ENCODE peak calls at places on chromosome 20, in five cellular contexts. F is H7, R is HEK293T, L is Kasumi-1, U is NCI-H2081 treated with DMSO at 0.1 percent for 48 hours. I is an unnamed sample.
A peak's percentile ranks its signal among the peaks of the same experiment; 100 is the strongest.

GRCh38 chr20:19205999-19206398 is 6.4 kb upstream of the SLC24A3 start:
- DNase-seq in L (peak; percentile 41), F (peak; percentile 81), U (no peak), R (peak; percentile 57), I (no peak)

GRCh38 chr20:62030834-62031434 is 34.7 kb downstream of the TAF4 start:
- DNase-seq in R (no peak), L (no peak), U (no peak), F (no peak), I (no peak)

GRCh38 chr20:62476074-62476838 is 461 bp upstream of the GATA5 start:
- DNase-seq in R (peak; percentile 34), F (no peak), L (no peak), U (no peak), I (no peak)

GRCh38 chr20:50711113-50711825 is 19.9 kb upstream of the RIPOR3 start:
- DNase-seq in L (no peak), R (no peak), F (no peak), U (no peak), I (no peak)

GRCh38 chr20:51554538-51555165 is 12.1 kb upstream of the NFATC2 start:
- DNase-seq in U (no peak), L (no peak), R (no peak), F (no peak), I (no peak)

GRCh38 chr20:12153616-12154015 is 235.9 kb downstream of the BTBD3 start:
- DNase-seq in R (no peak), F (no peak), U (no peak), L (no peak), I (no peak)

GRCh38 chr20:38350879-38351775 is 4.8 kb downstream of the LBP start:
- DNase-seq in U (no peak), F (no peak), R (no peak), L (no peak), I (no peak)

GRCh38 chr20:14288341-14289330 is 48.8 kb downstream of the FLRT3 start:
- DNase-seq in F (no peak), R (no peak), L (no peak), U (no peak), I (peak; percentile 65)

GRCh38 chr20:53480913-53481312 is 112.7 kb downstream of the ZNF217 start:
- DNase-seq in R (no peak), U (no peak), F (no peak), L (no peak), I (no peak)

GRCh38 chr20:57397693-57398108 is 6.5 kb downstream of the RBM38 start:
- DNase-seq in U (no peak), F (no peak), R (no peak), L (peak; percentile 22), I (no peak)

GRCh38 chr20:53608456-53609413 is 15.1 kb upstream of the ZNF217 start:
- DNase-seq in U (no peak), L (no peak), R (no peak), F (peak; percentile 57), I (no peak)

GRCh38 chr20:36299459-36299858 is 6.7 kb upstream of the DLGAP4 start:
- DNase-seq in F (no peak), U (no peak), R (no peak), L (no peak), I (no peak)

GRCh38 chr20:986733-987355 is 15.3 kb downstream of the RSPO4 start:
- DNase-seq in L (peak; percentile 7), U (no peak), R (no peak), F (no peak), I (no peak)

GRCh38 chr20:62634330-62634967 is 7.9 kb upstream of the SLCO4A1 start:
- DNase-seq in U (no peak), F (peak; percentile 65), R (no peak), L (no peak), I (no peak)

GRCh38 chr20:14963262-14963663 is 625.9 kb upstream of the FLRT3 start:
- DNase-seq in U (no peak), F (no peak), L (no peak), R (no peak), I (no peak)

GRCh38 chr20:52179331-52180166 is 12.0 kb downstream of the ZFP64 start:
- DNase-seq in L (no peak), R (no peak), F (no peak), U (no peak), I (no peak)

GRCh38 chr20:10540636-10541493 is 105.8 kb downstream of the SLX4IP start:
- DNase-seq in F (no peak), L (peak; percentile 13), R (no peak), U (no peak), I (peak; percentile 98)

GRCh38 chr20:37552415-37552814 is 24.7 kb upstream of the BLCAP start:
- DNase-seq in L (no peak), F (no peak), U (no peak), R (no peak), I (no peak)

GRCh38 chr20:62477669-62478450 is 2.1 kb upstream of the GATA5 start:
- DNase-seq in R (peak; percentile 35), L (peak; percentile 4), U (no peak), F (peak; percentile 85), I (no peak)

GRCh38 chr20:57795347-57795697 is 85.5 kb upstream of the PMEPA1 start:
- DNase-seq in L (no peak), R (no peak), U (no peak), F (no peak), I (no peak)

GRCh38 chr20:3452127-3452526 is 18.7 kb upstream of the ATRN start:
- DNase-seq in L (no peak), F (no peak), U (no peak), R (no peak), I (no peak)

GRCh38 chr20:46361811-46362210 is 44.6 kb downstream of the ELMO2 start:
- DNase-seq in R (no peak), L (no peak), U (no peak), F (no peak), I (no peak)

GRCh38 chr20:6654490-6655247 is 112.8 kb upstream of the BMP2 start:
- DNase-seq in U (no peak), L (no peak), R (no peak), F (no peak), I (no peak)

GRCh38 chr20:9458075-9458818 is 56.1 kb upstream of the LAMP5 start:
- DNase-seq in U (no peak), R (peak; percentile 15), F (peak; percentile 12), L (peak; percentile 16), I (no peak)

GRCh38 chr20:52675414-52675813 is 296.7 kb upstream of the TSHZ2 start:
- DNase-seq in U (no peak), R (no peak), F (no peak), L (no peak), I (no peak)

GRCh38 chr20:60060006-60060557 is 101.9 kb downstream of the CDH26 start:
- DNase-seq in F (no peak), L (no peak), U (no peak), R (no peak), I (no peak)

GRCh38 chr20:6828794-6829423 is 61.4 kb downstream of the BMP2 start:
- DNase-seq in R (peak; percentile 56), L (peak; percentile 53), U (peak; percentile 29), F (peak; percentile 20), I (peak; percentile 39)

GRCh38 chr20:47353697-47354387 is 2.7 kb downstream of the ZMYND8 start:
- DNase-seq in L (peak; percentile 17), R (no peak), F (no peak), U (no peak), I (no peak)

GRCh38 chr20:46552460-46553420 is 2.3 kb upstream of the OCSTAMP start:
- DNase-seq in L (peak; percentile 71), U (no peak), F (no peak), R (no peak), I (no peak)

GRCh38 chr20:62918137-62918536 is 8.2 kb downstream of the DIDO1 start:
- DNase-seq in F (no peak), R (no peak), U (no peak), L (no peak), I (no peak)

GRCh38 chr20:44967207-44967807 is 995 bp downstream of the STK4 start:
- DNase-seq in L (peak; percentile 95), R (no peak), F (no peak), U (no peak), I (no peak)

GRCh38 chr20:54624701-54625472 is 149.5 kb downstream of the DOK5 start:
- DNase-seq in F (peak; percentile 34), U (no peak), L (no peak), R (no peak), I (no peak)

GRCh38 chr20:64041040-64041780 is 5.2 kb downstream of the C20orf204 start:
- DNase-seq in F (peak; percentile 69), U (no peak), L (no peak), R (no peak), I (no peak)

GRCh38 chr20:32319100-32319499 is 39.0 kb upstream of the ASXL1 start:
- DNase-seq in F (no peak), L (no peak), U (no peak), R (no peak), I (no peak)

GRCh38 chr20:15842872-15843271 is 730.4 kb downstream of the KIF16B start:
- DNase-seq in L (peak; percentile 23), R (no peak), F (no peak), U (no peak), I (no peak)

GRCh38 chr20:9072741-9073310 is 3.9 kb downstream of the PLCB4 start:
- DNase-seq in U (no peak), R (no peak), L (no peak), F (peak; percentile 40), I (no peak)

GRCh38 chr20:46970937-46971630 is 76.4 kb downstream of the EYA2 start:
- DNase-seq in F (peak; percentile 88), L (no peak), U (no peak), R (peak; percentile 63), I (no peak)